ENCODE peak calls at places on chromosomes 1 and 21, in four cellular contexts. Z, W, A and B are unnamed samples.

GRCh38 chr1:165257969-165258459 is 98.5 kb downstream of the LMX1A start:
- DNase-seq in Z (peak), W (no peak), A (peak), B (peak)

GRCh38 chr1:58802640-58803476 is 19.0 kb upstream of the JUN start:
- DNase-seq in Z (no peak), W (no peak), A (no peak), B (no peak)

GRCh38 chr21:21788591-21788990 is 790.4 kb downstream of the NCAM2 start:
- DNase-seq in Z (no peak), W (no peak), A (no peak), B (no peak)

GRCh38 chr1:201894343-201895119 is 5.8 kb downstream of the SHISA4 start:
- DNase-seq in Z (no peak), W (no peak), A (no peak), B (no peak)

GRCh38 chr1:10867138-10867721 is 70.8 kb upstream of the CASZ1 start:
- DNase-seq in Z (peak), W (no peak), A (peak), B (peak)

GRCh38 chr21:37749132-37749531 is 167.1 kb downstream of the KCNJ6 start:
- DNase-seq in Z (no peak), W (no peak), A (no peak), B (no peak)

GRCh38 chr1:106875622-106876021 is 180.9 kb upstream of the PRMT6 start:
- DNase-seq in Z (no peak), W (no peak), A (no peak), B (no peak)

GRCh38 chr1:68198752-68199151 is 33.6 kb downstream of the WLS start:
- DNase-seq in Z (no peak), W (no peak), A (no peak), B (no peak)

GRCh38 chr1:84078108-84078823 is 65.8 kb upstream of the PRKACB start:
- DNase-seq in Z (peak), W (peak), A (no peak), B (no peak)

GRCh38 chr21:46509760-46510159 is 51.1 kb downstream of the DIP2A start:
- DNase-seq in Z (no peak), W (no peak), A (no peak), B (no peak)